ENCODE peak calls at places on chromosomes 16 and 17, in six cellular contexts. One of them, this sample, is unnamed.

GRCh38 chr16:9372934-9373890 is 281.8 kb downstream of the HAPSTR1 start:
- DNase-seq in H9: no peak
- DNase-seq in H1: no peak
- DNase-seq in mesendoderm: peak; percentile 81
- DNase-seq in IMR-90: no peak
- DNase-seq in mesenchymal stem cell: no peak
- DNase-seq in this sample: no peak

GRCh38 chr16:14205666-14206065 is 134.5 kb downstream of the MRTFB start:
- DNase-seq in H9: no peak
- DNase-seq in H1: no peak
- DNase-seq in mesendoderm: no peak
- DNase-seq in IMR-90: peak; percentile 6
- DNase-seq in mesenchymal stem cell: peak; percentile 72
- DNase-seq in this sample: no peak

GRCh38 chr17:8734876-8735275 is 9.8 kb downstream of the CCDC42 start:
- DNase-seq in H9: no peak
- DNase-seq in H1: no peak
- DNase-seq in mesendoderm: no peak
- DNase-seq in IMR-90: no peak
- DNase-seq in mesenchymal stem cell: no peak
- DNase-seq in this sample: no peak

GRCh38 chr16:4873091-4873490 is 25.8 kb downstream of the UBN1 start:
- DNase-seq in H9: no peak
- DNase-seq in H1: no peak
- DNase-seq in mesendoderm: no peak
- DNase-seq in IMR-90: no peak
- DNase-seq in mesenchymal stem cell: no peak
- DNase-seq in this sample: no peak

GRCh38 chr17:61495161-61495857 is 43.1 kb downstream of the TBX4 start:
- DNase-seq in H9: no peak
- DNase-seq in H1: no peak
- DNase-seq in mesendoderm: peak; percentile 47
- DNase-seq in IMR-90: peak; percentile 33
- DNase-seq in mesenchymal stem cell: peak; percentile 26
- DNase-seq in this sample: no peak

GRCh38 chr16:51150159-51150893 is 744 bp downstream of the SALL1 start:
- DNase-seq in H9: no peak
- DNase-seq in H1: no peak
- DNase-seq in mesendoderm: no peak
- DNase-seq in IMR-90: no peak
- DNase-seq in mesenchymal stem cell: no peak
- DNase-seq in this sample: no peak

GRCh38 chr17:45293413-45294211 is 23.2 kb downstream of the MAP3K14 start:
- DNase-seq in H9: peak; percentile 73
- DNase-seq in H1: no peak
- DNase-seq in mesendoderm: peak; percentile 88
- DNase-seq in IMR-90: peak; percentile 91
- DNase-seq in mesenchymal stem cell: peak; percentile 96
- DNase-seq in this sample: no peak

GRCh38 chr16:84471316-84471715 is 33.1 kb downstream of the MEAK7 start:
- DNase-seq in H9: peak; percentile 12
- DNase-seq in H1: no peak
- DNase-seq in mesendoderm: no peak
- DNase-seq in IMR-90: no peak
- DNase-seq in mesenchymal stem cell: no peak
- DNase-seq in this sample: no peak

GRCh38 chr17:69702078-69702477 is 287.6 kb downstream of the MAP2K6 start:
- DNase-seq in H9: no peak
- DNase-seq in H1: no peak
- DNase-seq in mesendoderm: no peak
- DNase-seq in IMR-90: no peak
- DNase-seq in mesenchymal stem cell: no peak
- DNase-seq in this sample: no peak

GRCh38 chr17:41992576-41992975 is 24.7 kb downstream of the DNAJC7 start:
- DNase-seq in H9: no peak
- DNase-seq in H1: no peak
- DNase-seq in mesendoderm: no peak
- DNase-seq in IMR-90: no peak
- DNase-seq in mesenchymal stem cell: no peak
- DNase-seq in this sample: no peak

GRCh38 chr16:31088459-31089183 is at the start of gene PRSS53:
- DNase-seq in H9: no peak
- DNase-seq in H1: no peak
- DNase-seq in mesendoderm: no peak
- DNase-seq in IMR-90: no peak
- DNase-seq in mesenchymal stem cell: no peak
- DNase-seq in this sample: no peak

DNA sequence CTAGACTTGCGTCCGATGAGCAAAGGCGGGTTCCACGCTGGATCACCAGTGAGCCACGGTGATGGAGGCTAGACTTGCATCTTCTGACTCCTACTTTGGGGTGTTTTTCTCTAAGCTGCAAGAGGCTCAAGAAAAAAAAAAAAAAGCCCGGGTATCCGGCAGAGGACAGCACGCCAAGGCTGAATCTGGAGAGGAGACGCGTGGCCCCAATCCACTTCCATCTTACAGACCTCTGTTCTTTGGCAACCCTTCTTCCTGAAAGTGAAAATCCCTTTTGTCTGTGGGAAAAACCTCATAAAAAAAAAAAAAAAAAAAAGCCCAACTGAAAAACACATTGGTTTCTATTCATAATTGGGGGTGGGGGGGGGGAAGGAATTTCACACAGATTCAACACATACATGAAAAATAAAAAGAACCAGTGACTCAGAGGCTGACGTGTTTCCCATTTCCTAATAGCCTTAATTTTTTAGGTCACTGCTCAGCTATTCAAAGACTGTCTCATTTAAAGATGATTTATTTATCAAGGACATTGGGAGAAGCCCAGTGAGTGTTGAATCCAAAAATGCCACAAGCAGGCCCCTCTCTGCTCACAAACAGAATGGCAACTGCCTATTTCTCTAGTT is 258.3 kb downstream of the FOXL1 start:
- DNase-seq in H9: no peak
- DNase-seq in H1: no peak
- DNase-seq in mesendoderm: no peak
- DNase-seq in IMR-90: peak; percentile 93
- DNase-seq in mesenchymal stem cell: peak; percentile 72
- DNase-seq in this sample: no peak
- H2BK15ac ChIP-seq in H9: no peak overlapping the region
- H2BK15ac ChIP-seq in H1: no peak overlapping the region
- H2BK15ac ChIP-seq in mesendoderm: no peak overlapping the region
- H2BK15ac ChIP-seq in IMR-90: peak overlapping the region; percentile 88
- H2BK15ac ChIP-seq in mesenchymal stem cell: no peak overlapping the region
- H2BK15ac ChIP-seq in this sample: no peak overlapping the region

DNA sequence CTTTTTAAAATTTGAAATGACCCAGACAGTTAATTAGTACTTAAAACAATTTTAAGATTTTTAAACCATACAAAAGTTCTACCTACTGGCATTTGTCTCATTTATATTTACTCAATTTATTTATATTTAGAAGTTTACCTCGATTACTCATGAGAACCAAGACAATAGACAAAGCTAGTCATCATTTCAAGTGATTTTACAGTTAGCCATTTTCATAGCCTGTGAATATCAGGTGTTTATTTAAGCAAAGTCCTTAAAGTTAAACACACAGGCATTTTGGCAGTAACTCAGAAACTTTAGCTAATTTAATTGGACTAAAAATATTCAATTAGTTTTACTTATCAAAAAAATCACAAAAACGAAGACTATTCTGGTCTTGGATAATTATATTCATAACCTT is 101.6 kb upstream of the KIF2B start:
- DNase-seq in H9: no peak
- DNase-seq in H1: no peak
- DNase-seq in mesendoderm: no peak
- DNase-seq in IMR-90: peak; percentile 16
- DNase-seq in mesenchymal stem cell: no peak
- DNase-seq in this sample: no peak
- H2BK15ac ChIP-seq in H9: no peak overlapping the region
- H2BK15ac ChIP-seq in H1: no peak overlapping the region
- H2BK15ac ChIP-seq in mesendoderm: no peak overlapping the region
- H2BK15ac ChIP-seq in IMR-90: no peak overlapping the region
- H2BK15ac ChIP-seq in mesenchymal stem cell: no peak overlapping the region
- H2BK15ac ChIP-seq in this sample: no peak overlapping the region

GRCh38 chr16:65285128-65286120 is 163.6 kb upstream of the CDH11 start:
- DNase-seq in H9: no peak
- DNase-seq in H1: no peak
- DNase-seq in mesendoderm: no peak
- DNase-seq in IMR-90: peak; percentile 55
- DNase-seq in mesenchymal stem cell: peak; percentile 48
- DNase-seq in this sample: no peak

GRCh38 chr16:65284583-65284982 is 162.7 kb upstream of the CDH11 start:
- DNase-seq in H9: no peak
- DNase-seq in H1: no peak
- DNase-seq in mesendoderm: no peak
- DNase-seq in IMR-90: peak; percentile 18
- DNase-seq in mesenchymal stem cell: no peak
- DNase-seq in this sample: no peak

GRCh38 chr16:65294154-65294553 is 172.3 kb upstream of the CDH11 start:
- DNase-seq in H9: no peak
- DNase-seq in H1: no peak
- DNase-seq in mesendoderm: peak; percentile 25
- DNase-seq in IMR-90: no peak
- DNase-seq in mesenchymal stem cell: no peak
- DNase-seq in this sample: no peak

GRCh38 chr16:65287307-65287706 is 165.4 kb upstream of the CDH11 start:
- DNase-seq in H9: no peak
- DNase-seq in H1: no peak
- DNase-seq in mesendoderm: peak; percentile 82
- DNase-seq in IMR-90: no peak
- DNase-seq in mesenchymal stem cell: no peak
- DNase-seq in this sample: no peak

GRCh38 chr16:65289022-65289421 is 167.2 kb upstream of the CDH11 start:
- DNase-seq in H9: no peak
- DNase-seq in H1: no peak
- DNase-seq in mesendoderm: no peak
- DNase-seq in IMR-90: no peak
- DNase-seq in mesenchymal stem cell: no peak
- DNase-seq in this sample: no peak
- H2BK15ac ChIP-seq in H9: no peak overlapping the region
- H2BK15ac ChIP-seq in H1: no peak overlapping the region
- H2BK15ac ChIP-seq in mesendoderm: no peak overlapping the region
- H2BK15ac ChIP-seq in IMR-90: no peak overlapping the region
- H2BK15ac ChIP-seq in mesenchymal stem cell: no peak overlapping the region
- H2BK15ac ChIP-seq in this sample: no peak overlapping the region

GRCh38 chr17:64148699-64149098 is 18.8 kb upstream of the ERN1 start:
- DNase-seq in H9: peak; percentile 54
- DNase-seq in H1: no peak
- DNase-seq in mesendoderm: peak; percentile 56
- DNase-seq in IMR-90: no peak
- DNase-seq in mesenchymal stem cell: no peak
- DNase-seq in this sample: no peak

GRCh38 chr17:64149196-64149595 is 19.3 kb upstream of the ERN1 start:
- DNase-seq in H9: no peak
- DNase-seq in H1: no peak
- DNase-seq in mesendoderm: no peak
- DNase-seq in IMR-90: no peak
- DNase-seq in mesenchymal stem cell: no peak
- DNase-seq in this sample: no peak

GRCh38 chr17:64147110-64148016 is 17.4 kb upstream of the ERN1 start:
- DNase-seq in H9: no peak
- DNase-seq in H1: no peak
- DNase-seq in mesendoderm: peak; percentile 44
- DNase-seq in IMR-90: no peak
- DNase-seq in mesenchymal stem cell: peak; percentile 27
- DNase-seq in this sample: no peak

GRCh38 chr17:64146418-64147109 is 16.6 kb upstream of the ERN1 start:
- DNase-seq in H9: peak; percentile 63
- DNase-seq in H1: no peak
- DNase-seq in mesendoderm: peak; percentile 75
- DNase-seq in IMR-90: peak; percentile 72
- DNase-seq in mesenchymal stem cell: peak; percentile 85
- DNase-seq in this sample: no peak

DNA sequence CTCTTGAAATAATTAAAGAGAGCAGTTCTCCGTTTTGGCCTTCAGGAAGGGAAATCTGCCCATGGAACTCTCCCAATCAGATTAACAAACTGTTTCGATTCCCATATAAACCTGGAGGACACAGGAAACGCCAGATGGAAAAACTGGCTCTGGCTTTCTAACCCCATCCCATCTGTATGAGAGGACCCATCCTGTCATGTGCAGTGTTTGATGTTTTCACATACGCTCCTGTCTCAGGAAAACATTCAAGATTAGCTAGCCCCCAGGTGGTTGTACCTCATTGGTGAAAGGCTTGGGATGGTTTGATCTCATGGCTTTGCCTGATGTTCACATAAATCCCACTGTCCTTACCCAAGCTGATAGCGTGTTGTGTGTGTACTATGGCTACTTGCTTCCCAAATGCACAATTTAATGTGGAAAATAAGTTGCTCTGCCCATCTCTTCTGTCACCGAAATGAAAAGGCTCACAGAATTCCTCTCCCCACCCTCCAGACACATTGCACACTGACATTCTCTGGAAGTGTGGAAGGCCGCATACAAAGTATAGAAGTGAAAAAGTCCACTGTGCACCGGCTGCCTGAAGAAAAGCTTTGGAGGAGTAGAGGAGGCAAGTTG is 18.2 kb upstream of the ERN1 start:
- DNase-seq in H9: no peak
- DNase-seq in H1: no peak
- DNase-seq in mesendoderm: peak; percentile 40
- DNase-seq in IMR-90: no peak
- DNase-seq in mesenchymal stem cell: peak; percentile 13
- DNase-seq in this sample: no peak
- H2BK15ac ChIP-seq in H9: no peak overlapping the region
- H2BK15ac ChIP-seq in H1: no peak overlapping the region
- H2BK15ac ChIP-seq in mesendoderm: no peak overlapping the region
- H2BK15ac ChIP-seq in IMR-90: no peak overlapping the region
- H2BK15ac ChIP-seq in mesenchymal stem cell: no peak overlapping the region
- H2BK15ac ChIP-seq in this sample: no peak overlapping the region

DNA sequence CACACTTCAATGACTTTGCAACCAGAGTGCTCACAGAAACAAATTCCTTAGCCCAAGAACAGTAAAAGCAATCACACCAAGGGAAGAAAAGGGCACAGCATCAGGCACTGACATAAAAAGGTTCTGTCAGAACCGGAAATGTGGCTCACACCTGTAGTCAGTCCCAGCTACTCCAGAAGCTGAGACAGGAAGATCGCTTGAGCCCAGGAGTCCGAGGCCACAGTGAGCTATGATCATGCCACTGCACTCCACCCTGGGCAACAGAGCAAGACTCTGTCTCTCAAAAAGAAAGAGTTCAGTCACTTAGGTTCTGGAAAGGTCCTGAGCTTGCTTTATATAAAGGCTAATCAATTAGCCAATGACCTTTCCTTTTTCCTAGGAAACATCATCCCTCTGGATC is 22.7 kb downstream of the YWHAE start:
- DNase-seq in H9: no peak
- DNase-seq in H1: no peak
- DNase-seq in mesendoderm: no peak
- DNase-seq in IMR-90: no peak
- DNase-seq in mesenchymal stem cell: no peak
- DNase-seq in this sample: no peak
- H2BK15ac ChIP-seq in H9: no peak overlapping the region
- H2BK15ac ChIP-seq in H1: no peak overlapping the region
- H2BK15ac ChIP-seq in mesendoderm: no peak overlapping the region
- H2BK15ac ChIP-seq in IMR-90: no peak overlapping the region
- H2BK15ac ChIP-seq in mesenchymal stem cell: no peak overlapping the region
- H2BK15ac ChIP-seq in this sample: no peak overlapping the region

This sample was measured in neuronal stem cell.